ENCODE peak calls at places on chromosomes 11 and 22, in nine cellular contexts. One of them, this sample, is unnamed.

GRCh38 chr22:18110194-18110943 is at the start of gene TUBA8:
- DNase-seq in HL-60: no peak
- DNase-seq in stomach: peak
- DNase-seq in body of pancreas: peak
- DNase-seq in OCI-LY7: peak
- DNase-seq in CD4-positive, alpha-beta T cell: peak
- DNase-seq in B cell: peak
- DNase-seq in AG04450: no peak
- DNase-seq in GM12864: no peak
- DNase-seq in this sample: peak

GRCh38 chr22:35766654-35767580 is 49.2 kb downstream of the APOL5 start:
- DNase-seq in GM12864: no peak
- DNase-seq in B cell: no peak
- DNase-seq in OCI-LY7: no peak
- DNase-seq in AG04450: no peak
- DNase-seq in HL-60: no peak
- DNase-seq in CD4-positive, alpha-beta T cell: no peak
- DNase-seq in body of pancreas: no peak
- DNase-seq in stomach: no peak
- DNase-seq in this sample: no peak

GRCh38 chr22:26998134-26998533 is 340.7 kb downstream of the MIAT start:
- DNase-seq in stomach: no peak
- DNase-seq in GM12864: no peak
- DNase-seq in body of pancreas: no peak
- DNase-seq in CD4-positive, alpha-beta T cell: no peak
- DNase-seq in HL-60: no peak
- DNase-seq in OCI-LY7: no peak
- DNase-seq in AG04450: no peak
- DNase-seq in B cell: no peak
- DNase-seq in this sample: no peak

GRCh38 chr22:50599816-50600454 is 658 bp upstream of the MAPK8IP2 start:
- DNase-seq in AG04450: no peak
- DNase-seq in stomach: peak
- DNase-seq in CD4-positive, alpha-beta T cell: peak
- DNase-seq in HL-60: no peak
- DNase-seq in GM12864: no peak
- DNase-seq in body of pancreas: peak
- DNase-seq in OCI-LY7: no peak
- DNase-seq in B cell: peak
- DNase-seq in this sample: peak

GRCh38 chr11:38089728-38090127 is 1491.7 kb upstream of the RAG2 start:
- DNase-seq in AG04450: no peak
- DNase-seq in HL-60: no peak
- DNase-seq in B cell: no peak
- DNase-seq in stomach: no peak
- DNase-seq in body of pancreas: no peak
- DNase-seq in OCI-LY7: no peak
- DNase-seq in GM12864: no peak
- DNase-seq in CD4-positive, alpha-beta T cell: no peak
- DNase-seq in this sample: no peak

GRCh38 chr11:59560290-59560701 is 49.0 kb downstream of the OR4D9 start:
- DNase-seq in OCI-LY7: peak
- DNase-seq in stomach: peak
- DNase-seq in CD4-positive, alpha-beta T cell: peak
- DNase-seq in HL-60: no peak
- DNase-seq in AG04450: no peak
- DNase-seq in body of pancreas: peak
- DNase-seq in B cell: no peak
- DNase-seq in GM12864: peak
- DNase-seq in this sample: peak

GRCh38 chr22:32020117-32020516 is 22.9 kb upstream of the SLC5A1 start:
- DNase-seq in AG04450: peak
- DNase-seq in HL-60: no peak
- DNase-seq in CD4-positive, alpha-beta T cell: no peak
- DNase-seq in OCI-LY7: no peak
- DNase-seq in body of pancreas: no peak
- DNase-seq in stomach: no peak
- DNase-seq in GM12864: no peak
- DNase-seq in B cell: no peak
- DNase-seq in this sample: no peak

GRCh38 chr11:57480409-57481137 is 20.2 kb downstream of the RTN4RL2 start:
- DNase-seq in CD4-positive, alpha-beta T cell: peak
- DNase-seq in body of pancreas: peak
- DNase-seq in GM12864: no peak
- DNase-seq in stomach: peak
- DNase-seq in B cell: no peak
- DNase-seq in HL-60: no peak
- DNase-seq in OCI-LY7: peak
- DNase-seq in AG04450: no peak
- DNase-seq in this sample: peak

GRCh38 chr11:11567862-11568650 is 53.7 kb downstream of the GALNT18 start:
- DNase-seq in HL-60: no peak
- DNase-seq in B cell: no peak
- DNase-seq in CD4-positive, alpha-beta T cell: no peak
- DNase-seq in body of pancreas: no peak
- DNase-seq in OCI-LY7: no peak
- DNase-seq in stomach: no peak
- DNase-seq in AG04450: no peak
- DNase-seq in GM12864: no peak
- DNase-seq in this sample: no peak

GRCh38 chr22:42949159-42949558 is 65.8 kb downstream of the PACSIN2 start:
- DNase-seq in HL-60: no peak
- DNase-seq in AG04450: no peak
- DNase-seq in CD4-positive, alpha-beta T cell: no peak
- DNase-seq in GM12864: no peak
- DNase-seq in body of pancreas: no peak
- DNase-seq in B cell: no peak
- DNase-seq in OCI-LY7: no peak
- DNase-seq in stomach: no peak
- DNase-seq in this sample: no peak

GRCh38 chr11:35594680-35595079 is 23.6 kb upstream of the FJX1 start:
- DNase-seq in stomach: no peak
- DNase-seq in HL-60: no peak
- DNase-seq in CD4-positive, alpha-beta T cell: no peak
- DNase-seq in body of pancreas: no peak
- DNase-seq in GM12864: no peak
- DNase-seq in OCI-LY7: no peak
- DNase-seq in B cell: no peak
- DNase-seq in AG04450: no peak
- DNase-seq in this sample: no peak

GRCh38 chr11:123298488-123299447 is 103.7 kb upstream of the CLMP start:
- DNase-seq in CD4-positive, alpha-beta T cell: no peak
- DNase-seq in HL-60: no peak
- DNase-seq in stomach: no peak
- DNase-seq in OCI-LY7: peak
- DNase-seq in GM12864: no peak
- DNase-seq in AG04450: no peak
- DNase-seq in B cell: no peak
- DNase-seq in body of pancreas: no peak
- DNase-seq in this sample: no peak

GRCh38 chr22:33922268-33922667 is 2.0 kb upstream of the LARGE1 start:
- DNase-seq in stomach: peak
- DNase-seq in GM12864: no peak
- DNase-seq in AG04450: no peak
- DNase-seq in B cell: no peak
- DNase-seq in HL-60: no peak
- DNase-seq in body of pancreas: peak
- DNase-seq in CD4-positive, alpha-beta T cell: no peak
- DNase-seq in OCI-LY7: peak
- DNase-seq in this sample: peak

GRCh38 chr11:73034330-73034729 is 107.8 kb downstream of the FCHSD2 start:
- DNase-seq in GM12864: no peak
- DNase-seq in CD4-positive, alpha-beta T cell: no peak
- DNase-seq in AG04450: no peak
- DNase-seq in HL-60: no peak
- DNase-seq in OCI-LY7: no peak
- DNase-seq in B cell: no peak
- DNase-seq in body of pancreas: no peak
- DNase-seq in stomach: no peak
- DNase-seq in this sample: no peak

GRCh38 chr11:27723685-27724084 is 23.4 kb upstream of the BDNF start:
- DNase-seq in OCI-LY7: no peak
- DNase-seq in AG04450: no peak
- DNase-seq in body of pancreas: no peak
- DNase-seq in HL-60: no peak
- DNase-seq in stomach: no peak
- DNase-seq in CD4-positive, alpha-beta T cell: no peak
- DNase-seq in B cell: no peak
- DNase-seq in GM12864: no peak
- DNase-seq in this sample: no peak
- TF ChIP-seq CTCF in OCI-LY7: no peak
- TF ChIP-seq CTCF in AG04450: peak
- TF ChIP-seq CTCF in body of pancreas: no peak
- TF ChIP-seq CTCF in HL-60: no peak
- TF ChIP-seq CTCF in stomach: no peak
- TF ChIP-seq CTCF in CD4-positive, alpha-beta T cell: no peak
- TF ChIP-seq CTCF in B cell: no peak
- TF ChIP-seq CTCF in GM12864: no peak
- TF ChIP-seq CTCF in this sample: no peak

GRCh38 chr22:20430641-20431519 is 6.7 kb downstream of the SCARF2 start:
- DNase-seq in CD4-positive, alpha-beta T cell: peak
- DNase-seq in B cell: peak
- DNase-seq in body of pancreas: peak
- DNase-seq in AG04450: no peak
- DNase-seq in HL-60: peak
- DNase-seq in stomach: peak
- DNase-seq in OCI-LY7: no peak
- DNase-seq in GM12864: no peak
- DNase-seq in this sample: peak

GRCh38 chr22:20431520-20432237 is 5.9 kb downstream of the SCARF2 start:
- DNase-seq in CD4-positive, alpha-beta T cell: no peak
- DNase-seq in GM12864: no peak
- DNase-seq in AG04450: no peak
- DNase-seq in HL-60: no peak
- DNase-seq in B cell: peak
- DNase-seq in stomach: no peak
- DNase-seq in body of pancreas: no peak
- DNase-seq in OCI-LY7: no peak
- DNase-seq in this sample: peak

GRCh38 chr22:20428496-20429253 is 8.9 kb downstream of the SCARF2 start:
- DNase-seq in body of pancreas: no peak
- DNase-seq in OCI-LY7: no peak
- DNase-seq in GM12864: no peak
- DNase-seq in CD4-positive, alpha-beta T cell: no peak
- DNase-seq in AG04450: no peak
- DNase-seq in stomach: no peak
- DNase-seq in B cell: no peak
- DNase-seq in HL-60: no peak
- DNase-seq in this sample: no peak

GRCh38 chr22:20429254-20430100 is 8.1 kb downstream of the SCARF2 start:
- DNase-seq in OCI-LY7: peak
- DNase-seq in HL-60: peak
- DNase-seq in stomach: peak
- DNase-seq in CD4-positive, alpha-beta T cell: peak
- DNase-seq in B cell: peak
- DNase-seq in AG04450: no peak
- DNase-seq in GM12864: no peak
- DNase-seq in body of pancreas: peak
- DNase-seq in this sample: peak

GRCh38 chr22:20430101-20430640 is 7.5 kb downstream of the SCARF2 start:
- DNase-seq in body of pancreas: no peak
- DNase-seq in stomach: no peak
- DNase-seq in CD4-positive, alpha-beta T cell: no peak
- DNase-seq in B cell: peak
- DNase-seq in GM12864: no peak
- DNase-seq in AG04450: no peak
- DNase-seq in HL-60: no peak
- DNase-seq in OCI-LY7: no peak
- DNase-seq in this sample: no peak
- TF ChIP-seq CTCF in body of pancreas: no peak
- TF ChIP-seq CTCF in stomach: no peak
- TF ChIP-seq CTCF in CD4-positive, alpha-beta T cell: no peak
- TF ChIP-seq CTCF in B cell: no peak
- TF ChIP-seq CTCF in GM12864: no peak
- TF ChIP-seq CTCF in AG04450: no peak
- TF ChIP-seq CTCF in HL-60: no peak
- TF ChIP-seq CTCF in OCI-LY7: no peak
- TF ChIP-seq CTCF in this sample: no peak

GRCh38 chr11:129998905-129999304 is 3.7 kb downstream of the PRDM10 start:
- DNase-seq in AG04450: no peak
- DNase-seq in CD4-positive, alpha-beta T cell: no peak
- DNase-seq in stomach: no peak
- DNase-seq in HL-60: no peak
- DNase-seq in OCI-LY7: no peak
- DNase-seq in body of pancreas: no peak
- DNase-seq in GM12864: no peak
- DNase-seq in B cell: no peak
- DNase-seq in this sample: no peak

GRCh38 chr11:129997513-129997912 is 5.1 kb downstream of the PRDM10 start:
- DNase-seq in B cell: no peak
- DNase-seq in CD4-positive, alpha-beta T cell: no peak
- DNase-seq in stomach: no peak
- DNase-seq in OCI-LY7: no peak
- DNase-seq in HL-60: no peak
- DNase-seq in body of pancreas: no peak
- DNase-seq in AG04450: no peak
- DNase-seq in GM12864: no peak
- DNase-seq in this sample: no peak

GRCh38 chr11:129995163-129995562 is 7.5 kb downstream of the PRDM10 start:
- DNase-seq in CD4-positive, alpha-beta T cell: no peak
- DNase-seq in GM12864: no peak
- DNase-seq in HL-60: no peak
- DNase-seq in B cell: no peak
- DNase-seq in stomach: no peak
- DNase-seq in body of pancreas: no peak
- DNase-seq in AG04450: no peak
- DNase-seq in OCI-LY7: no peak
- DNase-seq in this sample: no peak

GRCh38 chr11:129998107-129998506 is 4.5 kb downstream of the PRDM10 start:
- DNase-seq in body of pancreas: no peak
- DNase-seq in HL-60: no peak
- DNase-seq in stomach: no peak
- DNase-seq in CD4-positive, alpha-beta T cell: no peak
- DNase-seq in OCI-LY7: no peak
- DNase-seq in B cell: no peak
- DNase-seq in AG04450: no peak
- DNase-seq in GM12864: no peak
- DNase-seq in this sample: no peak

GRCh38 chr11:129996113-129996870 is 6.3 kb downstream of the PRDM10 start:
- DNase-seq in OCI-LY7: peak
- DNase-seq in B cell: no peak
- DNase-seq in AG04450: no peak
- DNase-seq in GM12864: no peak
- DNase-seq in stomach: no peak
- DNase-seq in HL-60: no peak
- DNase-seq in body of pancreas: no peak
- DNase-seq in CD4-positive, alpha-beta T cell: no peak
- DNase-seq in this sample: no peak
- TF ChIP-seq CTCF in OCI-LY7: no peak
- TF ChIP-seq CTCF in B cell: no peak
- TF ChIP-seq CTCF in AG04450: no peak
- TF ChIP-seq CTCF in GM12864: no peak
- TF ChIP-seq CTCF in stomach: no peak
- TF ChIP-seq CTCF in HL-60: no peak
- TF ChIP-seq CTCF in body of pancreas: no peak
- TF ChIP-seq CTCF in CD4-positive, alpha-beta T cell: no peak
- TF ChIP-seq CTCF in this sample: no peak

DNA sequence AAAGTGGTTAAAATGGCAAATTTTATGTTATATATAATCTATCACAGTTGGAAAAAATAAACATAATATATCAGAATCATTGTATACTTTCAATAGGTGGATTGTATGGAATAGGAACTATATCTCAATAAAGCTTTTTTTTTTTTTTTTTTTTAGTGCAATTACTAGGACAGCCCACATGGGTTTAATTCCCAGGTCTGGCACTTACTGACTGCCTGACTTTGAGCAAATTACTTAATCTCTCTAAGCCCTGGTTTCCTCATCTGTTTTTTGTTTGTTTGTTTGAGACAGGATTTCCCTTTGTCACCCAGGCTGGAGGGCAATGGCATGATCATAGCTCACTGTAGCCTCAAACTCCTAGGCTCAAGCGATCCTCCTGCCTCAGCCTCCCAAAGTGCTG is 26.1 kb upstream of the BAIAP2L2 start:
- DNase-seq in HL-60: no peak
- DNase-seq in GM12864: no peak
- DNase-seq in CD4-positive, alpha-beta T cell: no peak
- DNase-seq in AG04450: no peak
- DNase-seq in OCI-LY7: no peak
- DNase-seq in stomach: no peak
- DNase-seq in body of pancreas: no peak
- DNase-seq in B cell: peak
- DNase-seq in this sample: no peak
- TF ChIP-seq CTCF in HL-60: no peak
- TF ChIP-seq CTCF in GM12864: no peak
- TF ChIP-seq CTCF in CD4-positive, alpha-beta T cell: no peak
- TF ChIP-seq CTCF in AG04450: peak
- TF ChIP-seq CTCF in OCI-LY7: no peak
- TF ChIP-seq CTCF in stomach: no peak
- TF ChIP-seq CTCF in body of pancreas: no peak
- TF ChIP-seq CTCF in B cell: no peak
- TF ChIP-seq CTCF in this sample: no peak